ENCODE peak calls at places on chromosome 4, in four cellular contexts. M is astrocyte, X is neural progenitor cell, Q is H9. T is an unnamed sample.

GRCh38 chr4:111792592-111792991 is 352.7 kb upstream of the FAM241A start:
- DNase-seq in M (no peak), X (no peak), Q (no peak), T (no peak)

GRCh38 chr4:2451821-2452785 is 16.8 kb upstream of the RNF4 start:
- DNase-seq in X (no peak), Q (no peak), M (no peak), T (no peak)

GRCh38 chr4:48008021-48008596 is 8.4 kb downstream of the CNGA1 start:
- DNase-seq in X (peak), Q (no peak), M (no peak), T (no peak)

GRCh38 chr4:8296491-8296890 is 26.9 kb downstream of the HTRA3 start:
- DNase-seq in M (no peak), X (no peak), Q (no peak), T (no peak)

GRCh38 chr4:4950891-4951290 is 68.4 kb downstream of the CYTL1 start:
- DNase-seq in Q (no peak), M (no peak), X (no peak), T (no peak)

GRCh38 chr4:176438401-176438800 is 118.6 kb downstream of the SPCS3 start:
- DNase-seq in M (no peak), Q (no peak), X (no peak), T (no peak)

GRCh38 chr4:948101-948935 is 16.1 kb downstream of the TMEM175 start:
- DNase-seq in X (no peak), Q (no peak), M (no peak), T (no peak)

GRCh38 chr4:86990510-86990909 is 55.7 kb downstream of the AFF1 start:
- DNase-seq in Q (no peak), M (no peak), X (no peak), T (peak)

GRCh38 chr4:141329174-141329569 is 108.5 kb downstream of the ZNF330 start:
- DNase-seq in Q (no peak), M (peak), X (no peak), T (no peak)

GRCh38 chr4:53478671-53479456 is 101.4 kb downstream of the FIP1L1 start:
- DNase-seq in X (no peak), Q (no peak), M (peak), T (no peak)

GRCh38 chr4:108744307-108744706 is 18.5 kb downstream of the ETNPPL start:
- DNase-seq in X (no peak), M (no peak), Q (no peak), T (no peak)

GRCh38 chr4:113784497-113785254 is 23.1 kb upstream of the CAMK2D start:
- DNase-seq in M (peak), X (no peak), Q (no peak), T (no peak)

GRCh38 chr4:102399021-102399420 is 53.7 kb upstream of the SLC39A8 start:
- DNase-seq in M (no peak), X (no peak), Q (no peak), T (no peak)

GRCh38 chr4:174110180-174110579 is 173.3 kb downstream of the FBXO8 start:
- DNase-seq in X (no peak), M (no peak), Q (no peak), T (no peak)

GRCh38 chr4:107518076-107518475 is 202.0 kb downstream of the PAPSS1 start:
- DNase-seq in Q (no peak), M (no peak), X (no peak), T (no peak)

GRCh38 chr4:169399976-169400767 is 129.4 kb upstream of the SH3RF1 start:
- DNase-seq in Q (no peak), M (no peak), X (no peak), T (no peak)

GRCh38 chr4:139922625-139923024 is 231.4 kb downstream of the MAML3 start:
- DNase-seq in M (peak), Q (no peak), X (no peak), T (no peak)

GRCh38 chr4:2930821-2931764 is 32.1 kb downstream of the NOP14 start:
- DNase-seq in X (no peak), Q (peak), M (no peak), T (no peak)

GRCh38 chr4:118872181-118872580 is 16.5 kb upstream of the SYNPO2 start:
- DNase-seq in X (no peak), M (no peak), Q (no peak), T (no peak)

GRCh38 chr4:155578726-155579385 is 87.8 kb upstream of the GUCY1A1 start:
- DNase-seq in M (peak), Q (no peak), X (no peak), T (no peak)

GRCh38 chr4:154314248-154314647 is 177.4 kb downstream of the DCHS2 start:
- DNase-seq in Q (no peak), M (peak), X (peak), T (peak)
- H2AFZ ChIP-seq in Q (no peak), M (no peak), X (no peak), T (no peak)

DNA sequence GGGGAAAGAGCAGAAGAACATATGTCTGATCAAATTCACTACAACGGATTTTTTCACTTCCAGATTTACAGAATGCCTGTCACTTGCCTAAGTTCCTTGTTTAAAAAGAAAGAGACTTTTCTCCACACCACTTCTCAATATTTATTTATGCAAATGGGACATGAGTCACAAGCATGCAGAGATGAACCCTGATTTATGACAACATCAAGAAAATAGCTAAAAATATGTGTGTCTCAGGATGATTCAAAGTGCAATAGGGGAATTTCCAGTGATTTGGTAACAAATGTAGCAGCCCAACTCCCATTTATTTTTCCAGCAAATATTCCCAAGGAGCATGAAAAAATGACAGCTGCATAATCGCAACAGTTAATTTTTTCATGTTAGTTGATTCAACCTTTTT is 180.4 kb upstream of the FAT1 start:
- DNase-seq in Q (no peak), X (no peak), M (peak), T (no peak)
- H2AFZ ChIP-seq in Q (no peak), X (no peak), M (no peak), T (no peak)

GRCh38 chr4:6270691-6271121 is 1.1 kb downstream of the WFS1 start:
- DNase-seq in X (no peak), Q (no peak), M (no peak), T (no peak)
- H2AFZ ChIP-seq in X (no peak), Q (no peak), M (no peak), T (no peak)

DNA sequence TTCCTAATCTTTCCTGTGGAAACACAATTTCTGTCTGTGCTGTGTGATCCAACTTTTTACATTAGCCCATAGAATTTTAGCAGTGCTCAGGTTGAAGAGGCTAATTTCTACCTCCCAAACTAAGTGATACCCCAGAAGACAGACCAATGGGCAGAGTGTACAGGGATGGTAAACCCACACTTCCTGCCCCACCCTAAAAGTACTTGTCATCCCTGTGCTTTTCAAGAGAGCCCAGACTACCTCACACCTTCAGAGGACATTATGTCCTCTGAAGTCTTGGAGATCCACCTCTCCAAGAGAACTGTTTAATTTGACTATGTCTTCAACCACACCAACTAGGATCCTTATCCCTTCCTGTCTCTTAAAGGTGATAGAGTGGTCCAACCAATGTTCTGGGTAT is 82.0 kb upstream of the ACSL1 start:
- DNase-seq in M (no peak), X (no peak), Q (no peak), T (no peak)
- H2AFZ ChIP-seq in M (no peak), X (no peak), Q (no peak), T (no peak)

DNA sequence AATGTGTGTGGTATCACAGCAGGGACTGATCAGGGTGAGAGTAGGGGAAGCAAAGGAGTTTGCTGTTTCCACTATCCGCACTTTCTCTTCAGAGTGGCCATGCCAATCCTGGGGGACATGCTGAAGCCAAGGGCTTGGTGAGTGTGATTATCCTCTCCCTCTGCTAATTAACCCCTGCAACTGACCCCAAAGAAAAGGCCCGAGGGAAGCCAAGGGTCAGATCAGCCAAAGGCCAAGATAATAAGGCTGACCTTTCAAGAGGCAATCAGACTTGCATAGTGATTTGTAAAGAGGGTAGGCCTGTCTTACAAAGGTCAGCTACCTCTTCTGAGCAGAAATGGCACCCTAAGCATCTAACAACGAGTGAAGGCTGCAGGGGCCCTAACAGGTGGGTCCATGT is 420.5 kb upstream of the CPEB2 start:
- DNase-seq in Q (no peak), M (no peak), X (peak), T (no peak)
- H2AFZ ChIP-seq in Q (no peak), M (no peak), X (no peak), T (no peak)

GRCh38 chr4:9999956-10000551 is 21.2 kb downstream of the SLC2A9 start:
- DNase-seq in Q (no peak), M (peak), X (no peak), T (no peak)
- H2AFZ ChIP-seq in Q (no peak), M (no peak), X (no peak), T (no peak)

GRCh38 chr4:143381171-143382118 is 44.8 kb downstream of the GAB1 start:
- DNase-seq in X (no peak), M (peak), Q (no peak), T (no peak)

GRCh38 chr4:143380651-143381050 is 44.0 kb downstream of the GAB1 start:
- DNase-seq in M (no peak), X (no peak), Q (no peak), T (no peak)

GRCh38 chr4:143386812-143387211 is 50.1 kb downstream of the GAB1 start:
- DNase-seq in M (no peak), X (no peak), Q (no peak), T (no peak)

GRCh38 chr4:143384381-143384994 is 47.8 kb downstream of the GAB1 start:
- DNase-seq in M (no peak), Q (no peak), X (no peak), T (no peak)

GRCh38 chr4:143382539-143382938 is 45.9 kb downstream of the GAB1 start:
- DNase-seq in X (no peak), Q (no peak), M (peak), T (no peak)
- H2AFZ ChIP-seq in X (no peak), Q (no peak), M (peak), T (no peak)

DNA sequence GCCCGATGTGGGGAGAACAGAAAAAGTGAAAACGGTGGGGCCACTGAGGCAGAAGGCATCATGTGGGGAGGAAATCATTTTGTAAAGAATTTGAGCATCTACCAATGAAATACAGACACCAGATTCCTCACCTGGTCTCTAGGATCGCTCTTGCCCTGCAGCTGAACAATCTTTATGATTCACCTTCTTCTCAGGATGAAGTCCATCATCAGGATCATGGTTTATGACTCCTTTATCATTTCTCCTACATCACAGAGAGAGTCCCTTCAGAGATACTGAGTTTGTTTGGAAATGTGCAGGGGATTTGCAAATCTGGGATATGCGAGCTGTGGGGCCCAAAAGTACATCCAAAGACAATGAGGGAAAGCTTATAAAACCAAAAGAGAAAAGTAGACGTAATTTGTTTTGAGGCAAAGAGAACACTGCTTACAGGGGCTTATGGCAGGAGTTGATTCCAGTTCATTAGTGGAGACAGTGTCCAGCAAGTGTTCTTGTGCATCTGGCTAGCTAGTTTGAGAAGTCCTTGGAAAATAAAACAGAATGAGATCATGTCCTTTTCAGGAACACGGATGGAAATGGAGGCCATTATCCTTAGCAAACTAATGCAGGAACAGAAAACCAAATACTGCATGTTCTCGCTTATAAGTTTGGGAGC is 15.3 kb upstream of the ANXA5 start:
- DNase-seq in X (no peak), M (no peak), Q (no peak), T (no peak)
- H2AFZ ChIP-seq in X (peak), M (peak), Q (no peak), T (no peak)

GRCh38 chr4:130043796-130044195 is 947.8 kb downstream of the C4orf33 start:
- DNase-seq in X (no peak), Q (no peak), M (no peak), T (no peak)
- H2AFZ ChIP-seq in X (no peak), Q (no peak), M (no peak), T (no peak)

DNA sequence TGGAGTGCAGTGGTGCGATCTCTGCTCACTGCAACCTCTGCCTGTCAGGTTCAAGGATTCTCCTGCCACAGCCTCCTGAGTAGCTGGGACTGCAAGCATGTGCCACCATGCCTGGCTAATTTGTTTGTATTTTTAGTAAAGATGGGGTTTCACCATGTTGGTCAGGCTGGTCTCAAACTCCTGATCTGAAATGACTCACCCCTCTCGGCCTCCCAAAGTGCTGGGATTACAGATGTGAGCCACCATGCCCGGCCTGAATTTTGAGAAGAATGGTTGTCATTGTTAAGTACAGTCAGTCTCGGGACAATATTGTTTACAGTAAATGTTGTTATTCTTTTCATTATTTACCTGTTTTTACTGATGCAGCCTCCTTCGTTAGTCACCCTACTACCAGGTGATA is 1226.2 kb upstream of the TENM3 start:
- DNase-seq in M (no peak), X (no peak), Q (no peak), T (no peak)
- H2AFZ ChIP-seq in M (no peak), X (no peak), Q (no peak), T (no peak)

T was measured in Karpas-422.